ENCODE peak calls at places on chromosome 5, in four cellular contexts. H is HTR-8/SVneo, A is ovary, T is fibroblast of pulmonary artery. X is an unnamed sample.

GRCh38 chr5:129382921-129383672 is 77.0 kb upstream of the ADAMTS19 start:
- DNase-seq in H (no peak), A (no peak), T (peak), X (no peak)

GRCh38 chr5:147479949-147480348 is 29.9 kb downstream of the DPYSL3 start:
- DNase-seq in H (no peak), A (no peak), T (peak), X (no peak)

GRCh38 chr5:161230222-161230621 is 316.3 kb downstream of the GABRB2 start:
- DNase-seq in H (no peak), A (no peak), T (no peak), X (no peak)

GRCh38 chr5:96433066-96433447 is at the start of gene PCSK1:
- DNase-seq in H (no peak), A (no peak), T (no peak), X (no peak)

GRCh38 chr5:17440766-17441165 is 57.3 kb upstream of the TAF11L2 start:
- DNase-seq in H (no peak), A (no peak), T (no peak), X (no peak)

GRCh38 chr5:116759860-116760644 is 185.4 kb upstream of the SEMA6A start:
- DNase-seq in H (no peak), A (no peak), T (no peak), X (no peak)

GRCh38 chr5:1152771-1153282 is 41.0 kb upstream of the SLC12A7 start:
- DNase-seq in H (no peak), A (no peak), T (no peak), X (no peak)

GRCh38 chr5:74340476-74340875 is 300.1 kb downstream of the ENC1 start:
- DNase-seq in H (no peak), A (no peak), T (no peak), X (no peak)